ENCODE peak calls at places on chromosome 15, in nine cellular contexts. W is left ventricle myocardium inferior; S is stimulated activated CD8-positive, alpha-beta memory T cell treated with anti-CD3 and anti-CD28 coated beads, Interleukin-12 subunit alpha, Interleukin-12 subunit beta, amount 100 ng/mL, for 4 hours; Q is T-helper 1 cell; G is head of caudate nucleus; X is frontal cortex; P is HEK293T; Y is NCI-H2081 treated with DMSO at 0.1 percent for 48 hours; O is EL. D is an unnamed sample.

GRCh38 chr15:52097176-52097575 is 15.4 kb downstream of the BCL2L10 start:
- DNase-seq in W (no peak), S (no peak), Q (no peak), G (no peak), X (no peak), P (no peak), Y (no peak), O (no peak), D (no peak)

GRCh38 chr15:81765816-81766215 is 280.0 kb downstream of the MEX3B start:
- DNase-seq in W (no peak), S (no peak), Q (no peak), G (no peak), X (no peak), P (no peak), Y (no peak), O (no peak), D (no peak)

GRCh38 chr15:79099692-79100091 is 9.1 kb upstream of the RASGRF1 start:
- DNase-seq in W (no peak), S (no peak), Q (no peak), G (no peak), X (no peak), P (no peak), Y (no peak), O (no peak), D (no peak)

GRCh38 chr15:81000144-81000625 is 538 bp upstream of the TLNRD1 start:
- DNase-seq in W (no peak), S (no peak), Q (no peak), G (peak; percentile 22), X (no peak), P (no peak), Y (no peak), O (peak; percentile 25), D (no peak)

GRCh38 chr15:75182187-75183131 is 19.2 kb upstream of the C15orf39 start:
- DNase-seq in W (no peak), S (no peak), Q (no peak), G (no peak), X (no peak), P (no peak), Y (no peak), O (no peak), D (no peak)

GRCh38 chr15:56667517-56667916 is 65.8 kb downstream of the ZNF280D start:
- DNase-seq in W (no peak), S (no peak), Q (no peak), G (no peak), X (no peak), P (no peak), Y (no peak), O (no peak), D (peak; percentile 14)

GRCh38 chr15:77346637-77347036 is 73.3 kb downstream of the PEAK1 start:
- DNase-seq in W (no peak), S (no peak), Q (no peak), G (no peak), X (no peak), P (no peak), Y (no peak), O (no peak), D (peak; percentile 37)

GRCh38 chr15:98856540-98856907 is 151.1 kb downstream of the PGPEP1L start:
- DNase-seq in W (no peak), S (no peak), Q (no peak), G (no peak), X (no peak), P (no peak), Y (no peak), O (peak; percentile 86), D (no peak)

GRCh38 chr15:92143765-92144164 is 249.9 kb upstream of the ST8SIA2 start:
- DNase-seq in W (no peak), S (no peak), Q (no peak), G (no peak), X (no peak), P (no peak), Y (no peak), O (no peak), D (no peak)

GRCh38 chr15:50109086-50109987 is 9.7 kb downstream of the ATP8B4 start:
- DNase-seq in W (no peak), S (no peak), Q (no peak), G (no peak), X (no peak), P (no peak), Y (no peak), O (no peak), D (no peak)

GRCh38 chr15:75062706-75063105 is 39.3 kb downstream of the PPCDC start:
- DNase-seq in W (no peak), S (no peak), Q (no peak), G (no peak), X (no peak), P (no peak), Y (no peak), O (no peak), D (no peak)

GRCh38 chr15:70196314-70197291 is 98.9 kb upstream of the TLE3 start:
- DNase-seq in W (no peak), S (no peak), Q (peak; percentile 34), G (no peak), X (no peak), P (peak; percentile 68), Y (no peak), O (peak; percentile 44), D (no peak)

GRCh38 chr15:56821721-56822425 is 88.6 kb upstream of the ZNF280D start:
- DNase-seq in W (peak; percentile 24), S (peak; percentile 10), Q (peak; percentile 28), G (peak; percentile 59), X (no peak), P (peak; percentile 53), Y (peak; percentile 15), O (peak; percentile 56), D (peak; percentile 77)

GRCh38 chr15:51750942-51751686 is at the start of gene TMOD2:
- DNase-seq in W (peak; percentile 52), S (peak; percentile 31), Q (peak; percentile 24), G (peak; percentile 79), X (peak; percentile 70), P (peak; percentile 59), Y (no peak), O (peak; percentile 25), D (no peak)

GRCh38 chr15:90839187-90840071 is 29.0 kb upstream of the FURIN start:
- DNase-seq in W (no peak), S (no peak), Q (no peak), G (peak; percentile 24), X (no peak), P (no peak), Y (no peak), O (no peak), D (peak; percentile 21)

GRCh38 chr15:99249270-99249817 is at the start of gene TTC23:
- DNase-seq in W (no peak), S (no peak), Q (no peak), G (peak; percentile 37), X (peak; percentile 31), P (peak; percentile 68), Y (no peak), O (peak; percentile 90), D (peak; percentile 70)

GRCh38 chr15:71841563-71841962 is 31.2 kb downstream of the NR2E3 start:
- DNase-seq in W (no peak), S (no peak), Q (no peak), G (no peak), X (no peak), P (no peak), Y (no peak), O (no peak), D (no peak)

GRCh38 chr15:96234109-96234892 is 96.2 kb upstream of the NR2F2 start:
- DNase-seq in W (no peak), S (no peak), Q (no peak), G (no peak), X (no peak), P (no peak), Y (no peak), O (peak; percentile 92), D (no peak)

GRCh38 chr15:51912528-51912927 is 59.0 kb downstream of the LEO1 start:
- DNase-seq in W (no peak), S (no peak), Q (no peak), G (no peak), X (no peak), P (no peak), Y (no peak), O (no peak), D (no peak)

GRCh38 chr15:48040166-48040817 is 80.5 kb upstream of the SLC24A5 start:
- DNase-seq in W (no peak), S (no peak), Q (no peak), G (peak; percentile 45), X (no peak), P (no peak), Y (no peak), O (peak; percentile 24), D (peak; percentile 28)

GRCh38 chr15:77864211-77865105 is 213.1 kb downstream of the TBC1D2B start:
- DNase-seq in W (no peak), S (no peak), Q (no peak), G (no peak), X (no peak), P (no peak), Y (no peak), O (no peak), D (no peak)

GRCh38 chr15:67458449-67458848 is 62.5 kb upstream of the C15orf61 start:
- DNase-seq in W (no peak), S (no peak), Q (no peak), G (no peak), X (no peak), P (no peak), Y (no peak), O (peak; percentile 21), D (no peak)

GRCh38 chr15:97915261-97915660 is 45.2 kb upstream of the ARRDC4 start:
- DNase-seq in W (no peak), S (no peak), Q (no peak), G (no peak), X (no peak), P (no peak), Y (no peak), O (peak; percentile 44), D (no peak)

GRCh38 chr15:92714071-92714456 is 58.5 kb upstream of the FAM174B start:
- DNase-seq in W (no peak), S (no peak), Q (no peak), G (peak; percentile 8), X (peak; percentile 47), P (peak; percentile 37), Y (no peak), O (peak; percentile 49), D (peak; percentile 20)

GRCh38 chr15:22956257-22956979 is 23.8 kb downstream of the CYFIP1 start:
- DNase-seq in W (no peak), S (no peak), Q (no peak), G (peak; percentile 48), X (no peak), P (no peak), Y (no peak), O (no peak), D (peak; percentile 80)

GRCh38 chr15:98771444-98772059 is 123.2 kb downstream of the IGF1R start:
- DNase-seq in W (no peak), S (no peak), Q (no peak), G (no peak), X (no peak), P (no peak), Y (no peak), O (no peak), D (no peak)

GRCh38 chr15:77457619-77458265 is 37.1 kb downstream of the HMG20A start:
- DNase-seq in W (no peak), S (no peak), Q (no peak), G (no peak), X (no peak), P (no peak), Y (no peak), O (peak; percentile 62), D (no peak)

GRCh38 chr15:70099966-70100494 is 2.3 kb upstream of the TLE3 start:
- DNase-seq in W (no peak), S (no peak), Q (no peak), G (no peak), X (no peak), P (no peak), Y (no peak), O (no peak), D (no peak)

GRCh38 chr15:40192942-40193341 is 32.1 kb downstream of the BUB1B start:
- DNase-seq in W (no peak), S (no peak), Q (no peak), G (peak; percentile 48), X (no peak), P (no peak), Y (no peak), O (peak; percentile 27), D (no peak)

GRCh38 chr15:41816788-41817187 is 11.1 kb upstream of the JMJD7 start:
- DNase-seq in W (no peak), S (no peak), Q (no peak), G (no peak), X (no peak), P (no peak), Y (no peak), O (no peak), D (no peak)

GRCh38 chr15:83410532-83410931 is 36.6 kb upstream of the SH3GL3 start:
- DNase-seq in W (no peak), S (no peak), Q (no peak), G (no peak), X (no peak), P (no peak), Y (no peak), O (no peak), D (no peak)

D was measured in pons.